ENCODE peak calls at places on chromosome 1, in eight cellular contexts. J is mesenteric fat pad, T is astrocyte of the spinal cord, X is A549, Q is neural progenitor cell, P is GM12878, Y is Peyer's patch, U is non-pigmented ciliary epithelial cell. Z is an unnamed sample.

GRCh38 chr1:225907341-225907740 is 16.7 kb downstream of the PYCR2 start:
- DNase-seq in J (no peak), T (no peak), X (no peak), Q (no peak), P (no peak), Y (no peak), U (no peak), Z (no peak)

GRCh38 chr1:202076050-202076511 is 46.6 kb upstream of the GPR37L1 start:
- DNase-seq in J (no peak), T (no peak), X (no peak), Q (no peak), P (no peak), Y (peak; percentile 74), U (no peak), Z (peak; percentile 59)

GRCh38 chr1:196114193-196114592 is 494.0 kb downstream of the KCNT2 start:
- DNase-seq in J (no peak), T (no peak), X (no peak), Q (no peak), P (no peak), Y (no peak), U (peak; percentile 38), Z (no peak)

GRCh38 chr1:112808861-112809684 is 93.9 kb upstream of the PPM1J start:
- DNase-seq in J (no peak), T (peak; percentile 66), X (peak; percentile 49), Q (peak; percentile 81), P (no peak), Y (peak; percentile 86), U (no peak), Z (peak; percentile 86)

GRCh38 chr1:197799271-197799670 is 24.0 kb upstream of the DENND1B start:
- DNase-seq in J (no peak), T (peak; percentile 84), X (peak; percentile 20), Q (no peak), P (no peak), Y (no peak), U (no peak), Z (no peak)

GRCh38 chr1:19468397-19468956 is 16.9 kb downstream of the CAPZB start:
- DNase-seq in J (no peak), T (no peak), X (peak; percentile 58), Q (no peak), P (no peak), Y (peak; percentile 95), U (no peak), Z (no peak)

GRCh38 chr1:55399385-55399784 is 184.2 kb upstream of the USP24 start:
- DNase-seq in J (no peak), T (no peak), X (no peak), Q (no peak), P (no peak), Y (no peak), U (no peak), Z (no peak)

GRCh38 chr1:44805311-44806024 is 1.7 kb downstream of the DYNLT4 start:
- DNase-seq in J (no peak), T (no peak), X (no peak), Q (no peak), P (no peak), Y (peak; percentile 46), U (no peak), Z (no peak)

GRCh38 chr1:110538082-110538481 is 19.1 kb upstream of the KCNA10 start:
- DNase-seq in J (no peak), T (no peak), X (no peak), Q (no peak), P (no peak), Y (no peak), U (no peak), Z (peak; percentile 53)

GRCh38 chr1:201640624-201641023 is 101.7 kb downstream of the NAV1 start:
- DNase-seq in J (no peak), T (no peak), X (no peak), Q (no peak), P (no peak), Y (peak; percentile 59), U (no peak), Z (no peak)

GRCh38 chr1:33918368-33918767 is 54.5 kb downstream of the HMGB4 start:
- DNase-seq in J (no peak), T (peak; percentile 19), X (no peak), Q (no peak), P (no peak), Y (no peak), U (peak; percentile 10), Z (no peak)

GRCh38 chr1:110523011-110523410 is 4.0 kb upstream of the KCNA10 start:
- DNase-seq in J (no peak), T (no peak), X (no peak), Q (no peak), P (no peak), Y (no peak), U (no peak), Z (no peak)

GRCh38 chr1:3771108-3772026 is 1.2 kb upstream of the SMIM1 start:
- DNase-seq in J (no peak), T (no peak), X (no peak), Q (peak; percentile 36), P (no peak), Y (no peak), U (no peak), Z (no peak)

GRCh38 chr1:55828031-55828430 is 612.9 kb upstream of the USP24 start:
- DNase-seq in J (no peak), T (no peak), X (peak; percentile 14), Q (no peak), P (no peak), Y (no peak), U (no peak), Z (no peak)